ENCODE peak calls at places on chromosomes 6 and 20, in eight cellular contexts. X is CD8-positive, alpha-beta T cell; W is AG09309; I is MCF 10A; P is heart right ventricle; A is lung; L is HFF-Myc; H is gastrocnemius medialis. R is an unnamed sample.

GRCh38 chr6:3750324-3751018 is 1.0 kb downstream of the PXDC1 start:
- DNase-seq in I (peak), X (no peak), W (no peak), H (peak), L (no peak), A (peak), P (peak), R (no peak)

GRCh38 chr6:82976179-82976578 is 89.5 kb downstream of the UBE3D start:
- DNase-seq in L (no peak), W (no peak), I (no peak), H (no peak), X (no peak), P (no peak), A (no peak), R (no peak)

GRCh38 chr6:1608976-1609661 is 596 bp upstream of the FOXC1 start:
- DNase-seq in A (no peak), H (no peak), L (no peak), X (no peak), W (no peak), I (peak), P (peak), R (no peak)

GRCh38 chr20:59526242-59527225 is 77.8 kb upstream of the PHACTR3 start:
- DNase-seq in P (no peak), I (no peak), A (no peak), H (no peak), L (no peak), W (no peak), X (no peak), R (no peak)

GRCh38 chr6:33815854-33816253 is 12.1 kb upstream of the MLN start:
- DNase-seq in W (no peak), X (no peak), H (no peak), P (no peak), A (no peak), L (no peak), I (peak), R (no peak)

GRCh38 chr20:49634116-49634515 is 66.2 kb upstream of the PTGIS start:
- DNase-seq in H (no peak), I (no peak), A (no peak), W (no peak), X (no peak), L (no peak), P (no peak), R (no peak)

GRCh38 chr6:129345890-129346289 is 364.1 kb downstream of the ARHGAP18 start:
- DNase-seq in L (peak), W (peak), P (no peak), H (no peak), A (no peak), I (peak), X (no peak), R (no peak)

GRCh38 chr6:126618639-126619331 is 278.9 kb downstream of the CENPW start:
- DNase-seq in X (no peak), A (no peak), H (no peak), W (no peak), P (no peak), I (no peak), L (no peak), R (no peak)

GRCh38 chr6:30767158-30767943 is 23.0 kb upstream of the IER3 start:
- DNase-seq in H (no peak), A (no peak), P (no peak), I (no peak), W (no peak), X (no peak), L (no peak), R (no peak)

GRCh38 chr20:12093062-12093796 is 175.5 kb downstream of the BTBD3 start:
- DNase-seq in L (no peak), A (no peak), P (no peak), W (no peak), I (no peak), X (no peak), H (no peak), R (no peak)

GRCh38 chr20:51541189-51542032 is 1.1 kb downstream of the NFATC2 start:
- DNase-seq in L (no peak), A (peak), H (peak), P (peak), W (no peak), X (peak), I (no peak), R (peak)

GRCh38 chr20:51540585-51540984 is 1.9 kb downstream of the NFATC2 start:
- DNase-seq in H (no peak), I (no peak), P (no peak), A (no peak), X (no peak), L (no peak), W (no peak), R (no peak)

GRCh38 chr20:51545515-51545914 is 3.0 kb upstream of the NFATC2 start:
- DNase-seq in I (no peak), A (no peak), X (no peak), H (no peak), L (no peak), P (no peak), W (no peak), R (no peak)

GRCh38 chr20:51542894-51543788 is 622 bp upstream of the NFATC2 start:
- DNase-seq in P (no peak), A (no peak), W (no peak), X (no peak), I (no peak), L (no peak), H (peak), R (no peak)

DNA sequence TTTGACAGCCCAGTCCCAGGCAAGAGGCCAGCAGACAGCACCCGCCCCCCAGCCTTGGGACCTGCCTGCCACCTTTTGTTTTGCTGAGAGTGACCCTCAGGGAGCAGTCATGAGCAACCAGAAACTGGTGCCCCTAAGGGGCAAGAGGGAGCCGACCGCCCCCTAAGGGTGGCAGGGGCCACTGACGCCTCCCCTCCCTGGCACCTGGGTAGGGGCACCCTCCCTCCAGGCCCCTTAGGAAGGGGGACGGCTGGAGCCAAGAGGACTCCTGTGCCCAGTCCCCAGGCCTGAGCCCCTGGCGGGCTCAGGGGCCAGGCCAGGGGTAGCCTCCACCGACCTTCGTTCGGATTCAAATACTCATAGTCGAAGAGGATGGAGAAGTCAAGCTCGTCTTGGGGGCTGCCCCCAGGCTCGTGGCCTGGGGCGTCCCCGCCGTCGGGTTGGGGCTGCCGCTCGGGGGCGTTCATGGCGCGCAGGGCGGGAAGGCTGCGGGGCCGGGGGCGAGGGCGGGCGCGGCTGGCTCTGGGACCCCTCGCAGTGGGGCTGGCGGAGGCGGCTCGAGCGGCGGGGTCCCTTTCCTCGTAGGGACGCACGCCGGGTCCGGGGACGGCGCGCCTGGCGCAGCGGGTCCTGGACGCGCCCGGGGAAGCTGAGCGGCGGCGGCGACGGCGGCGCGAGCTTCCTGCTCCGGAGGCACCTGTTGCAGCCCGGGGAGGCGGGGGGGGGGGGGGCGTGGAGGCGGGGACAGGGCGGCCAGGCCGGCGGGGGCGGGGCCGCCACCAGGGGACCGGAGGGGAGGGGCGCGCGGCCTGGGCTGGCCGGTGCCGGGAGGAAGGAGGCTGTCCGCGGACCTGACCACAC is at the start of gene NFATC2:
- DNase-seq in P (peak), W (no peak), X (peak), I (no peak), H (peak), A (peak), L (no peak), R (no peak)
- TF ChIP-seq CTCF in P (peak), W (no peak), X (peak), I (no peak), H (no peak), A (no peak), L (no peak), R (no peak)

GRCh38 chr6:20137288-20137687 is 75.0 kb downstream of the MBOAT1 start:
- DNase-seq in X (no peak), P (no peak), I (no peak), L (no peak), H (no peak), W (no peak), A (no peak), R (no peak)

GRCh38 chr6:20141931-20142330 is 70.3 kb downstream of the MBOAT1 start:
- DNase-seq in X (no peak), W (no peak), I (no peak), H (no peak), A (no peak), P (no peak), L (no peak), R (no peak)

GRCh38 chr6:20134613-20135012 is 77.7 kb downstream of the MBOAT1 start:
- DNase-seq in I (no peak), P (no peak), W (no peak), L (no peak), X (no peak), H (no peak), A (no peak), R (no peak)

GRCh38 chr6:20135677-20136268 is 76.5 kb downstream of the MBOAT1 start:
- DNase-seq in I (no peak), L (no peak), H (no peak), X (no peak), W (no peak), A (no peak), P (no peak), R (no peak)

DNA sequence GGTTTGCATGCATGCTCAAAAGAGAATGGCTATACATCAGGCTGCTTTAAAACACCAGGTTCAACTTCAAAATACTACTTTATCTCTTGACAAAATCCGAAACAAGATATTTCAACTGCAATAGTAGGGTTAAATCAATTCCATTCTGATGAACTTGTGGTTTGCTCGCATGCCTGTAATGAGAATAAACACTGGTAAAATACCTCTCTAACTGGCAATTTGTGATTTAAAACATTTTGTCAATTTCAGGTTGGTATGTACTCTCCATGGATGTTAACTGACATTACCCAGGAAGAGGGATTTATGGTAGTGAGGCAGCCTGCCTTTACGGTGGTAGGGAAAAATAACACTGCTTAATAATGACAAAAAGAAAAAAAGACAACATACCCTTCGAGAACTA is 74.4 kb downstream of the MBOAT1 start:
- DNase-seq in P (no peak), L (no peak), A (no peak), X (no peak), I (no peak), W (no peak), H (no peak), R (no peak)
- TF ChIP-seq CTCF in P (no peak), L (no peak), A (no peak), X (no peak), I (no peak), W (no peak), H (no peak), R (no peak)

GRCh38 chr20:2151805-2152727 is 50.4 kb downstream of the STK35 start:
- DNase-seq in X (no peak), I (peak), A (peak), P (no peak), H (no peak), W (peak), L (peak), R (peak)

GRCh38 chr20:2146080-2146867 is 44.6 kb downstream of the STK35 start:
- DNase-seq in A (no peak), I (no peak), H (no peak), X (no peak), W (no peak), P (no peak), L (no peak), R (no peak)

GRCh38 chr20:2149507-2149906 is 47.9 kb downstream of the STK35 start:
- DNase-seq in H (no peak), X (no peak), W (no peak), P (no peak), L (no peak), I (peak), A (no peak), R (no peak)

GRCh38 chr20:2145376-2145775 is 43.7 kb downstream of the STK35 start:
- DNase-seq in X (no peak), P (no peak), I (no peak), L (no peak), H (no peak), W (no peak), A (no peak), R (no peak)

GRCh38 chr20:2150660-2151059 is 49.0 kb downstream of the STK35 start:
- DNase-seq in H (no peak), I (peak), A (no peak), X (no peak), P (no peak), W (no peak), L (no peak), R (no peak)
- TF ChIP-seq CTCF in H (no peak), I (no peak), A (no peak), X (no peak), P (no peak), W (no peak), L (no peak), R (no peak)

GRCh38 chr20:37390503-37390890 is 44.6 kb downstream of the SRC start:
- DNase-seq in I (no peak), H (no peak), W (no peak), P (no peak), L (no peak), X (no peak), A (no peak), R (no peak)

GRCh38 chr20:37390891-37391525 is 45.1 kb downstream of the SRC start:
- DNase-seq in H (no peak), L (no peak), P (no peak), A (no peak), I (no peak), X (no peak), W (no peak), R (no peak)

GRCh38 chr20:37388831-37389230 is 42.9 kb downstream of the SRC start:
- DNase-seq in A (no peak), X (no peak), H (no peak), P (no peak), W (no peak), I (no peak), L (no peak), R (no peak)

GRCh38 chr20:37389241-37389747 is 43.4 kb downstream of the SRC start:
- DNase-seq in P (no peak), X (no peak), W (no peak), H (no peak), A (no peak), I (no peak), L (no peak), R (no peak)

GRCh38 chr20:37389844-37390275 is 43.9 kb downstream of the SRC start:
- DNase-seq in X (no peak), A (no peak), H (no peak), I (no peak), W (no peak), L (no peak), P (no peak), R (no peak)
- TF ChIP-seq CTCF in X (no peak), A (no peak), H (no peak), I (no peak), W (no peak), L (peak), P (no peak), R (no peak)

GRCh38 chr6:42904467-42904866 is 11.4 kb upstream of the PTCRA start:
- DNase-seq in I (no peak), W (no peak), X (no peak), P (no peak), A (no peak), L (no peak), H (no peak), R (no peak)

GRCh38 chr6:42901538-42901957 is 14.3 kb upstream of the PTCRA start:
- DNase-seq in I (peak), W (no peak), A (peak), H (peak), X (peak), P (peak), L (peak), R (peak)

GRCh38 chr6:42896178-42896719 is 16.8 kb downstream of the RPL7L1 start:
- DNase-seq in P (no peak), H (no peak), X (no peak), W (no peak), L (no peak), A (no peak), I (no peak), R (no peak)

GRCh38 chr6:42899871-42900270 is 16.0 kb upstream of the PTCRA start:
- DNase-seq in A (no peak), I (no peak), L (no peak), P (no peak), X (no peak), H (no peak), W (no peak), R (no peak)

DNA sequence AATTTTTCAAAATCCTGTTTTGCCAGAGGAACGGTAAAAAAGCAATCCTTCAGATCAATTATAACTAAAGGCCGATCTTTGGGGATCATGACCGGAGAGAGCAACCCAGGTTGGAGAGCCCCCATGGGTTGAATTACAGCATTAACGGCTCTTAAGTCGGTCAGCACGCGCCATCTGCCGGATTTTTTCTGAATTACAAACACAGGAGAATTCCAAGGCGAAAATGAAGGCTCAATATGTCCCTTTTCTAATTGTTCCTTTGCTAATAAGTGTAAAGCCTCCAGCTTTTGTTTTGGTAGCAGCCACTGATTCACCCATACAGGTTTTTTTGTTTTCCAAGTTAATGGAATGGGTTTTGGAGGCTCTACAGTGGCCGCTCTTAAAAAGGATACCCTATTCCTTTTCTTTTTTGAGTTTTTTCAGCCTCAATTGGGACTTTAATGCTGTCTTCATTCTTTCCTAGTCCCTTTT is 16.9 kb upstream of the PTCRA start:
- DNase-seq in W (no peak), I (peak), A (peak), L (no peak), H (peak), X (peak), P (no peak), R (no peak)
- TF ChIP-seq CTCF in W (peak), I (peak), A (peak), L (peak), H (peak), X (peak), P (peak), R (peak)

GRCh38 chr20:63858393-63859165 is 2.7 kb upstream of the ABHD16B start:
- DNase-seq in X (no peak), P (peak), I (no peak), W (no peak), A (no peak), L (no peak), H (no peak), R (no peak)
- TF ChIP-seq CTCF in X (no peak), P (no peak), I (no peak), W (peak), A (peak), L (peak), H (no peak), R (peak)

GRCh38 chr6:152635949-152636674 is 1.1 kb downstream of the SYNE1 start:
- DNase-seq in H (no peak), P (peak), I (no peak), X (no peak), A (no peak), L (no peak), W (no peak), R (no peak)
- TF ChIP-seq CTCF in H (no peak), P (no peak), I (no peak), X (no peak), A (no peak), L (no peak), W (no peak), R (no peak)